ENCODE peak calls at places on chromosome 19, in ten cellular contexts. One of them, this sample, is unnamed.

GRCh38 chr19:46422344-46422743 is 6.4 kb downstream of the PNMA8C start:
- DNase-seq in lung: no peak
- DNase-seq in psoas muscle: no peak
- DNase-seq in Caco-2: no peak
- DNase-seq in PC-3: no peak
- DNase-seq in foreskin fibroblast: no peak
- DNase-seq in BE2C: no peak
- DNase-seq in HCT116: no peak
- DNase-seq in heart right ventricle: no peak
- DNase-seq in A549: no peak
- DNase-seq in this sample: no peak

GRCh38 chr19:29375429-29376093 is 150.2 kb upstream of the VSTM2B start:
- DNase-seq in heart right ventricle: no peak
- DNase-seq in PC-3: no peak
- DNase-seq in psoas muscle: no peak
- DNase-seq in lung: peak; percentile 6
- DNase-seq in BE2C: no peak
- DNase-seq in A549: no peak
- DNase-seq in foreskin fibroblast: no peak
- DNase-seq in Caco-2: no peak
- DNase-seq in HCT116: no peak
- DNase-seq in this sample: no peak

GRCh38 chr19:44737238-44738160 is 11.0 kb upstream of the BCL3 start:
- DNase-seq in lung: no peak
- DNase-seq in HCT116: no peak
- DNase-seq in psoas muscle: peak; percentile 48
- DNase-seq in PC-3: no peak
- DNase-seq in A549: peak; percentile 79
- DNase-seq in heart right ventricle: no peak
- DNase-seq in BE2C: no peak
- DNase-seq in foreskin fibroblast: no peak
- DNase-seq in Caco-2: no peak
- DNase-seq in this sample: peak; percentile 56

GRCh38 chr19:49110567-49110966 is 3.6 kb upstream of the LIN7B start:
- DNase-seq in lung: no peak
- DNase-seq in BE2C: no peak
- DNase-seq in foreskin fibroblast: peak; percentile 67
- DNase-seq in PC-3: no peak
- DNase-seq in psoas muscle: no peak
- DNase-seq in HCT116: no peak
- DNase-seq in Caco-2: no peak
- DNase-seq in A549: no peak
- DNase-seq in heart right ventricle: no peak
- DNase-seq in this sample: no peak

GRCh38 chr19:31955061-31955460 is 390.3 kb upstream of the ZNF507 start:
- DNase-seq in PC-3: no peak
- DNase-seq in A549: no peak
- DNase-seq in lung: no peak
- DNase-seq in heart right ventricle: no peak
- DNase-seq in BE2C: no peak
- DNase-seq in foreskin fibroblast: no peak
- DNase-seq in HCT116: no peak
- DNase-seq in psoas muscle: no peak
- DNase-seq in Caco-2: no peak
- DNase-seq in this sample: no peak

GRCh38 chr19:10352764-10353671 is 13.6 kb upstream of the ICAM3 start:
- DNase-seq in heart right ventricle: peak; percentile 89
- DNase-seq in foreskin fibroblast: no peak
- DNase-seq in lung: no peak
- DNase-seq in HCT116: no peak
- DNase-seq in PC-3: no peak
- DNase-seq in psoas muscle: peak; percentile 70
- DNase-seq in A549: no peak
- DNase-seq in BE2C: peak; percentile 99
- DNase-seq in Caco-2: peak; percentile 61
- DNase-seq in this sample: no peak

GRCh38 chr19:46309056-46309455 is 12.2 kb downstream of the HIF3A start:
- DNase-seq in heart right ventricle: no peak
- DNase-seq in PC-3: no peak
- DNase-seq in BE2C: no peak
- DNase-seq in Caco-2: no peak
- DNase-seq in psoas muscle: no peak
- DNase-seq in lung: no peak
- DNase-seq in HCT116: no peak
- DNase-seq in foreskin fibroblast: no peak
- DNase-seq in A549: no peak
- DNase-seq in this sample: no peak

GRCh38 chr19:18649371-18650047 is 12.7 kb downstream of the KLHL26 start:
- DNase-seq in heart right ventricle: peak; percentile 83
- DNase-seq in Caco-2: no peak
- DNase-seq in psoas muscle: peak; percentile 77
- DNase-seq in foreskin fibroblast: peak; percentile 70
- DNase-seq in lung: peak; percentile 45
- DNase-seq in A549: no peak
- DNase-seq in BE2C: peak; percentile 51
- DNase-seq in HCT116: no peak
- DNase-seq in PC-3: no peak
- DNase-seq in this sample: no peak

GRCh38 chr19:6038634-6039405 is 60.9 kb upstream of the RANBP3 start:
- DNase-seq in psoas muscle: no peak
- DNase-seq in PC-3: no peak
- DNase-seq in lung: peak; percentile 19
- DNase-seq in BE2C: no peak
- DNase-seq in Caco-2: no peak
- DNase-seq in heart right ventricle: no peak
- DNase-seq in foreskin fibroblast: no peak
- DNase-seq in HCT116: no peak
- DNase-seq in A549: no peak
- DNase-seq in this sample: no peak

GRCh38 chr19:57558525-57558924 is 1.1 kb downstream of the ZNF550 start:
- DNase-seq in A549: no peak
- DNase-seq in BE2C: no peak
- DNase-seq in PC-3: peak; percentile 8
- DNase-seq in psoas muscle: no peak
- DNase-seq in lung: no peak
- DNase-seq in Caco-2: no peak
- DNase-seq in HCT116: no peak
- DNase-seq in heart right ventricle: no peak
- DNase-seq in foreskin fibroblast: peak; percentile 33
- DNase-seq in this sample: no peak

GRCh38 chr19:17348700-17349099 is 11.3 kb downstream of the GTPBP3 start:
- DNase-seq in BE2C: peak; percentile 75
- DNase-seq in HCT116: no peak
- DNase-seq in lung: peak; percentile 51
- DNase-seq in psoas muscle: peak; percentile 77
- DNase-seq in foreskin fibroblast: peak; percentile 52
- DNase-seq in PC-3: peak; percentile 78
- DNase-seq in heart right ventricle: peak; percentile 80
- DNase-seq in A549: peak; percentile 43
- DNase-seq in Caco-2: no peak
- DNase-seq in this sample: no peak

GRCh38 chr19:39141929-39142328 is 16.3 kb downstream of the PAK4 start:
- DNase-seq in psoas muscle: no peak
- DNase-seq in lung: no peak
- DNase-seq in A549: no peak
- DNase-seq in HCT116: no peak
- DNase-seq in Caco-2: no peak
- DNase-seq in BE2C: no peak
- DNase-seq in PC-3: no peak
- DNase-seq in heart right ventricle: no peak
- DNase-seq in foreskin fibroblast: no peak
- DNase-seq in this sample: no peak

GRCh38 chr19:39140195-39140516 is 14.6 kb downstream of the PAK4 start:
- DNase-seq in psoas muscle: no peak
- DNase-seq in foreskin fibroblast: no peak
- DNase-seq in A549: no peak
- DNase-seq in lung: no peak
- DNase-seq in Caco-2: peak; percentile 76
- DNase-seq in BE2C: peak; percentile 53
- DNase-seq in heart right ventricle: no peak
- DNase-seq in HCT116: no peak
- DNase-seq in PC-3: no peak
- DNase-seq in this sample: no peak

GRCh38 chr19:39140594-39140993 is 15.0 kb downstream of the PAK4 start:
- DNase-seq in PC-3: no peak
- DNase-seq in BE2C: no peak
- DNase-seq in A549: no peak
- DNase-seq in psoas muscle: no peak
- DNase-seq in lung: no peak
- DNase-seq in HCT116: no peak
- DNase-seq in foreskin fibroblast: no peak
- DNase-seq in heart right ventricle: no peak
- DNase-seq in Caco-2: no peak
- DNase-seq in this sample: no peak

GRCh38 chr19:39138221-39139211 is 12.9 kb downstream of the PAK4 start:
- DNase-seq in heart right ventricle: no peak
- DNase-seq in lung: no peak
- DNase-seq in foreskin fibroblast: peak; percentile 45
- DNase-seq in PC-3: no peak
- DNase-seq in A549: no peak
- DNase-seq in psoas muscle: no peak
- DNase-seq in Caco-2: no peak
- DNase-seq in BE2C: no peak
- DNase-seq in HCT116: no peak
- DNase-seq in this sample: no peak

DNA sequence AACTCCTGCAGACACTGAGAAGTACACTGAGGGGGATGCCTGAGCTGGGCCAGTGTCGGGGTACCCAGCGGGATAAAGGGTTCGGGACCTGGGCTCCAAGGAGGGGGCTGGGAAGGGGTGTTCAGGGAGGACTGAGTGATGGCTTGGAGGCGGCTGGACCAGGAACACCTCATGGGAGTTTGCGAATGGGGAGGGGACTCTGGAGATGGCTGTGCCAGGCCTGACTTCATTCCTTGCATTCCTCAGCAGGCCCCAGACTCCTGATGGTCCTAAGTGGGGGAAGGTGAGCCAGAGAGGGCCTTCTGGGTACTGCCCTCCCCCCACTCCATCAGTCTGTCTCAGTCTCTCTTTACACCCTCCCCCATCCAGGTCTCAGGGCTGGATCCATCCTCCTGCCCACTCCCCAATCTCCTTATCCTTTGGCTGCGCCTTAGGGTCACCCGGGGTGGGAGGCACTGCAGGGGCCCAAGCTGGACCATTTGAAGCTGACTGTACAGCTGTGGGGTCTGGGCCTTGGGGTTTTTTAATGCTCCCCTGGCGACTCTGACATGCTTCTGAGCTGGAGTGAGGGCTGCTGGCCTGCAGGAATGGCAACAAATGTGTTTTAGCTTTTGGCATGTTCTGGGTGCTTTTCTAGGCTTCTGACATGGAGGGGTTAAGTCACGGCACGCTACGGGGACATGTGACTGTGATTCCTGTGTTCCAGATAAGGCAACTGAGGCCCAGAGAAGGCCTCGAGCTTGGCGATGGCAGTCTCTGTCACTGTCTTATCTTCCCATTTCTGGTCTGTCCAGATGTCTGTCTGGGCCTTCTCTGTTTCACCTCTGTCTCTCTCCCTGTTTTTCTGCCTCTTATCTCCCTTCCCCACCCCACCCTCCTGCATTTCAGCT is 14.0 kb downstream of the PAK4 start:
- DNase-seq in A549: no peak
- DNase-seq in BE2C: no peak
- DNase-seq in PC-3: no peak
- DNase-seq in foreskin fibroblast: no peak
- DNase-seq in heart right ventricle: no peak
- DNase-seq in HCT116: no peak
- DNase-seq in psoas muscle: no peak
- DNase-seq in Caco-2: peak; percentile 90
- DNase-seq in lung: no peak
- DNase-seq in this sample: no peak
- H3K4me3 ChIP-seq in A549: no peak overlapping the region
- H3K4me3 ChIP-seq in BE2C: no peak overlapping the region
- H3K4me3 ChIP-seq in PC-3: no peak overlapping the region
- H3K4me3 ChIP-seq in foreskin fibroblast: no peak overlapping the region
- H3K4me3 ChIP-seq in heart right ventricle: no peak overlapping the region
- H3K4me3 ChIP-seq in HCT116: no peak overlapping the region
- H3K4me3 ChIP-seq in psoas muscle: no peak overlapping the region
- H3K4me3 ChIP-seq in Caco-2: no peak overlapping the region
- H3K4me3 ChIP-seq in lung: no peak overlapping the region
- H3K4me3 ChIP-seq in this sample: no peak overlapping the region

GRCh38 chr19:2609389-2610116 is 92.9 kb downstream of the GNG7 start:
- DNase-seq in HCT116: no peak
- DNase-seq in psoas muscle: no peak
- DNase-seq in Caco-2: no peak
- DNase-seq in A549: no peak
- DNase-seq in BE2C: no peak
- DNase-seq in heart right ventricle: no peak
- DNase-seq in PC-3: no peak
- DNase-seq in lung: no peak
- DNase-seq in foreskin fibroblast: no peak
- DNase-seq in this sample: no peak
- H3K4me3 ChIP-seq in HCT116: no peak overlapping the region
- H3K4me3 ChIP-seq in psoas muscle: no peak overlapping the region
- H3K4me3 ChIP-seq in Caco-2: no peak overlapping the region
- H3K4me3 ChIP-seq in A549: no peak overlapping the region
- H3K4me3 ChIP-seq in BE2C: no peak overlapping the region
- H3K4me3 ChIP-seq in heart right ventricle: no peak overlapping the region
- H3K4me3 ChIP-seq in PC-3: no peak overlapping the region
- H3K4me3 ChIP-seq in lung: no peak overlapping the region
- H3K4me3 ChIP-seq in foreskin fibroblast: no peak overlapping the region
- H3K4me3 ChIP-seq in this sample: no peak overlapping the region

DNA sequence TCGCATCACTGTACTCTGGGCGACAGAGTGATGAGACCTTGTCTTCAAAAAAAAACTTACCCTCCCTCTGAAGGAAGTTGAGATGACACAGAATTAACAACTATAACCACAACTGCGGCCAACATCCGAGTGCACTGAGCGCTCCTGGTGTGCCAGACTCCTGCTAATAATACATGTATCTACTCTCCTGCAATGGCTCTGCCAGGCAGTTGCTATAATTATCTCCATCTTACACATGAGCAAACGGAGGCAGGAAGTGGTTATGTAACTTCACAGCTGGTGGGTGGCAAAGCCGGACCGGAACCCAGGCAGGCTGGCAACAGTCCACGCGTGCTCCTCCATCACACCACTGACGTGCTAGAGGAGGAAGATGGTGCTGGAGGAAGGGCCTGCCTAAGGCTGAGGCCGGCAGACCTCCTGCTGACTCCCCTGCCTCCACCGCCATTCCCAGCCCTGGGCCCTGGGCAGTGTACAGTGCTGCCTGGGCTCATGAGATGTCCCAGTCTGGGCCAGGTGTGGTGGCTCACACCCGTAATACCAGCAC is 12.6 kb downstream of the XRCC1 start:
- DNase-seq in HCT116: no peak
- DNase-seq in foreskin fibroblast: peak; percentile 36
- DNase-seq in PC-3: peak; percentile 71
- DNase-seq in psoas muscle: peak; percentile 77
- DNase-seq in heart right ventricle: peak; percentile 83
- DNase-seq in BE2C: no peak
- DNase-seq in Caco-2: no peak
- DNase-seq in lung: peak; percentile 72
- DNase-seq in A549: no peak
- DNase-seq in this sample: peak; percentile 28
- H3K4me3 ChIP-seq in HCT116: no peak overlapping the region
- H3K4me3 ChIP-seq in foreskin fibroblast: no peak overlapping the region
- H3K4me3 ChIP-seq in PC-3: no peak overlapping the region
- H3K4me3 ChIP-seq in psoas muscle: no peak overlapping the region
- H3K4me3 ChIP-seq in heart right ventricle: no peak overlapping the region
- H3K4me3 ChIP-seq in BE2C: no peak overlapping the region
- H3K4me3 ChIP-seq in Caco-2: no peak overlapping the region
- H3K4me3 ChIP-seq in lung: no peak overlapping the region
- H3K4me3 ChIP-seq in A549: no peak overlapping the region
- H3K4me3 ChIP-seq in this sample: no peak overlapping the region

GRCh38 chr19:38974599-38975213 is 836 bp downstream of the FBXO17 start:
- DNase-seq in BE2C: no peak
- DNase-seq in lung: no peak
- DNase-seq in foreskin fibroblast: peak; percentile 21
- DNase-seq in heart right ventricle: no peak
- DNase-seq in HCT116: no peak
- DNase-seq in PC-3: no peak
- DNase-seq in Caco-2: no peak
- DNase-seq in A549: no peak
- DNase-seq in psoas muscle: no peak
- DNase-seq in this sample: no peak
- H3K4me3 ChIP-seq in BE2C: peak overlapping the region; percentile 63
- H3K4me3 ChIP-seq in lung: peak overlapping the region; percentile 58
- H3K4me3 ChIP-seq in foreskin fibroblast: peak overlapping the region; percentile 56
- H3K4me3 ChIP-seq in heart right ventricle: peak overlapping the region; percentile 43
- H3K4me3 ChIP-seq in HCT116: peak overlapping the region; percentile 61
- H3K4me3 ChIP-seq in PC-3: no peak overlapping the region
- H3K4me3 ChIP-seq in Caco-2: peak overlapping the region; percentile 63
- H3K4me3 ChIP-seq in A549: peak overlapping the region; percentile 51
- H3K4me3 ChIP-seq in psoas muscle: peak overlapping the region; percentile 80
- H3K4me3 ChIP-seq in this sample: peak overlapping the region; percentile 66